ENCODE peak calls at places on chromosomes 7 and 10, in ten cellular contexts. B is astrocyte of the spinal cord, W is psoas muscle, H is cardiac fibroblast, D is epithelial cell of esophagus, K is MM.1S, R is AG10803, L is right lobe of liver, V is AG04449, E is tibial artery. X is an unnamed sample.

GRCh38 chr10:128626397-128627060 is 500.3 kb upstream of the MKI67 start:
- DNase-seq in B (no peak), W (no peak), H (no peak), D (no peak), K (no peak), R (no peak), L (no peak), V (no peak), E (no peak), X (no peak)

GRCh38 chr7:139321071-139321745 is 19.9 kb upstream of the FMC1 start:
- DNase-seq in B (no peak), W (no peak), H (peak; percentile 51), D (peak; percentile 51), K (no peak), R (peak; percentile 34), L (no peak), V (no peak), E (no peak), X (no peak)

GRCh38 chr10:63829020-63829419 is 307.8 kb downstream of the REEP3 start:
- DNase-seq in B (no peak), W (no peak), H (no peak), D (peak; percentile 52), K (no peak), R (no peak), L (no peak), V (no peak), E (no peak), X (no peak)

GRCh38 chr10:118969014-118969413 is 60.5 kb upstream of the NANOS1 start:
- DNase-seq in B (no peak), W (no peak), H (no peak), D (no peak), K (no peak), R (no peak), L (no peak), V (no peak), E (no peak), X (no peak)

GRCh38 chr7:99339595-99339994 is 13.9 kb downstream of the ARPC1A start:
- DNase-seq in B (no peak), W (no peak), H (no peak), D (no peak), K (no peak), R (no peak), L (no peak), V (no peak), E (no peak), X (no peak)

GRCh38 chr10:9331583-9332008 is 1277.1 kb downstream of the GATA3 start:
- DNase-seq in B (peak; percentile 65), W (no peak), H (peak; percentile 76), D (peak; percentile 65), K (peak; percentile 77), R (peak; percentile 58), L (no peak), V (peak; percentile 10), E (no peak), X (peak; percentile 69)

GRCh38 chr7:140060788-140061606 is 1.8 kb downstream of the PARP12 start:
- DNase-seq in B (peak; percentile 32), W (no peak), H (peak; percentile 93), D (no peak), K (no peak), R (peak; percentile 30), L (peak; percentile 71), V (no peak), E (no peak), X (no peak)

GRCh38 chr10:99748823-99749451 is 16.9 kb downstream of the CUTC start:
- DNase-seq in B (no peak), W (no peak), H (no peak), D (no peak), K (no peak), R (no peak), L (no peak), V (no peak), E (no peak), X (no peak)

DNA sequence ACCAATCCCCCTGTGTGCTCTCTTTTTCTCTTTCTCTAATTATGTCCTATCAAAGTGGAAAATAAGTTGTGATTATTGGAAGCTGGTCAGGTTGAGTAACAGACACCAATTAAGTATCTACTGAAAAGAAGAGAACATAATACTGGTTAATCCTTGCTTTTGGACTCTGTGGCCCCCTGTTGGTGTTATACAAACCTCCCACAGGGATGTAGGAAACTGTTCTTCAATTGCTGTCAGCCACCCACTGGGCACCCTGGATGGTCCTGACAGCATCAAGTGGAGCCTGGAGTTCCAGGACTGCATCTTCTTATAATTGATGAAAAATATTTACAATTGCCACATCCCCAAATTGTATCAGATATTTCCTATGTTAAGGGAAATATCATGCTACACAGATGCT is 939.7 kb downstream of the KCNMA1 start:
- DNase-seq in B (no peak), W (no peak), H (no peak), D (no peak), K (no peak), R (no peak), L (no peak), V (no peak), E (no peak), X (no peak)
- TF ChIP-seq CTCF in B (no peak), W (no peak), H (peak; percentile 12), D (no peak), K (no peak), R (peak; percentile 5), L (no peak), V (no peak), E (no peak), X (no peak)

GRCh38 chr10:113052076-113052830 is 102.2 kb downstream of the TCF7L2 start:
- DNase-seq in B (no peak), W (no peak), H (no peak), D (no peak), K (no peak), R (no peak), L (no peak), V (no peak), E (no peak), X (no peak)
- TF ChIP-seq CTCF in B (peak; percentile 39), W (peak; percentile 21), H (peak; percentile 30), D (no peak), K (no peak), R (peak; percentile 40), L (peak; percentile 21), V (no peak), E (peak; percentile 20), X (no peak)

DNA sequence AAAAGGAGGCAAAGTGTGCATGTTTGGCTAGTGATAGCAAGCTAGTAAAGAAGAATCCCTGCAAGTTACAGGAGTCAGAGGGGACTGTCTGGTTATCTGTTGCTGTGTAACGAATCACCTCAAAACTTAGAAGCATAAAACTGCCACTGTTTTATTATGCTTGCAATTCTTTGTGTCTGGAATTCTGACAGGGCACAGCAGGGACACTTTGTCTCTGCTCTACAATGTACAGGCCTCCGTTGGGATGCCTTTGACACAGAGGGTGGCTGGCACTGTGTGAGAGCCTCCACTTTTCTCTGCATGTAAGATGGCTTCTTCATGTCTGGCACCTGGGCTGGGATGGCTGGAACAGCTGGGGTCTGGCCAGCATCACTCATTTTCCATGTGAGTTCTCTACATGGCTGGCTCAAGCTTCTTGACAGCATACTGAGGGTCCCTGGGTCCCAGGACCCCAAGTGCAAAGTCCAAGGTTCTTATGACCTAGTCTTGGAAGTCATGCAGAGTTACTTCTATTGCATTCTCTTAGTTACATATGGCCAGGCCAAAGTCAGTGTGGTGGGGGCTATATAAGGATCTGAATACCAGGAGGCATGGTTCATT is 276.9 kb downstream of the RPS24 start:
- DNase-seq in B (no peak), W (no peak), H (no peak), D (no peak), K (no peak), R (no peak), L (peak; percentile 11), V (no peak), E (no peak), X (no peak)
- TF ChIP-seq CTCF in B (no peak), W (no peak), H (no peak), D (no peak), K (no peak), R (no peak), L (no peak), V (no peak), E (no peak), X (no peak)

GRCh38 chr7:220151-220841 is 27.9 kb downstream of the FAM20C start:
- DNase-seq in B (no peak), W (no peak), H (no peak), D (no peak), K (no peak), R (no peak), L (no peak), V (no peak), E (no peak), X (no peak)
- TF ChIP-seq CTCF in B (peak; percentile 28), W (no peak), H (no peak), D (no peak), K (no peak), R (no peak), L (no peak), V (peak; percentile 30), E (no peak), X (no peak)

DNA sequence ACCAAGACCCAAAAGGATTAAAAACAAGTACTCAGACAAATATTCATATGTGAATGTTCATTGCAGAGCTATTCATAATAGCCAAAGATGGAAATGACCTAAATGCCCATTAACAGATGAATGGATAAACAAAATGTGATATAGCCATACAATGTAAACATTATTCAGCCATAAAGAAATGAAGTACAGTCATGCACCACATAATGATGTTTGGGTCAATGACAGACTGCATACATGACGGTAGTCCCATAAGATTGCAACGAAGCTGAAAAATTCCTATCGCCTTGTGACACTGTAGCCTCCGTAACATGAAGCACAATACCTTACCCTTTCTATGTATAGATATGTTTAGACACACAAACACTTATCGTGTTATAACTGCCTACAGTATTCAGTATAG is 97.9 kb downstream of the ABLIM1 start:
- DNase-seq in B (no peak), W (no peak), H (no peak), D (no peak), K (no peak), R (no peak), L (no peak), V (no peak), E (no peak), X (no peak)
- TF ChIP-seq CTCF in B (no peak), W (no peak), H (no peak), D (no peak), K (no peak), R (no peak), L (no peak), V (no peak), E (no peak), X (no peak)

GRCh38 chr7:92609921-92610518 is 19.8 kb upstream of the FAM133B start:
- DNase-seq in B (peak; percentile 46), W (no peak), H (peak; percentile 55), D (peak; percentile 32), K (peak; percentile 23), R (peak; percentile 46), L (no peak), V (no peak), E (no peak), X (no peak)
- TF ChIP-seq CTCF in B (peak; percentile 38), W (peak; percentile 35), H (peak; percentile 30), D (peak; percentile 32), K (peak; percentile 51), R (peak; percentile 56), L (peak; percentile 37), V (no peak), E (peak; percentile 44), X (peak; percentile 75)

GRCh38 chr7:74625446-74625845 is 32.1 kb upstream of the GTF2I start:
- DNase-seq in B (peak; percentile 59), W (no peak), H (peak; percentile 81), D (peak; percentile 43), K (peak; percentile 14), R (peak; percentile 66), L (no peak), V (no peak), E (no peak), X (no peak)
- TF ChIP-seq CTCF in B (peak; percentile 14), W (no peak), H (peak; percentile 19), D (peak; percentile 25), K (no peak), R (peak; percentile 45), L (peak; percentile 26), V (no peak), E (peak; percentile 12), X (no peak)

X was measured in RWPE1.